ENCODE peak calls at places on chromosomes 1 and 21, in eight cellular contexts. P is AG04450, X is left lung, Y is left ventricle myocardium inferior, Q is ovary, I is lower lobe of right lung, K is neural progenitor cell, J is heart left ventricle. W is an unnamed sample. For H3K9me3, the result is how much of the 10 kb centered on the place peaks cover.

GRCh38 chr1:109529895-109530456 is 9.7 kb upstream of the GPR61 start:
- DNase-seq in P (no peak), X (no peak), Y (no peak), Q (no peak), I (no peak), J (no peak), K (no peak), W (no peak)

GRCh38 chr1:6245869-6246496 is 2.0 kb downstream of the HES3 start:
- DNase-seq in Y (no peak), I (no peak), Q (peak), J (no peak), K (peak), P (no peak), X (no peak), W (peak)

GRCh38 chr1:89609781-89610456 is 23.0 kb upstream of the LRRC8C start:
- DNase-seq in Y (peak), J (peak), I (no peak), Q (no peak), K (no peak), P (no peak), X (peak), W (peak)

GRCh38 chr1:229199892-229200291 is 71.0 kb upstream of the RAB4A start:
- DNase-seq in I (peak), X (peak), J (peak), Y (no peak), Q (no peak), K (no peak), P (no peak), W (no peak)

GRCh38 chr1:73913025-73913424 is 285.0 kb downstream of the LRRIQ3 start:
- DNase-seq in Y (no peak), J (no peak), Q (no peak), P (no peak), K (no peak), X (no peak), I (no peak), W (no peak)

GRCh38 chr1:154154053-154154452 is 820 bp downstream of the NUP210L start:
- DNase-seq in Q (no peak), K (no peak), X (no peak), Y (no peak), J (no peak), I (no peak), P (no peak), W (no peak)

GRCh38 chr1:9305216-9305615 is 12.5 kb downstream of the SPSB1 start:
- DNase-seq in P (no peak), Y (no peak), X (no peak), J (no peak), I (no peak), K (no peak), Q (no peak), W (no peak)

GRCh38 chr1:33093004-33093403 is 12.1 kb downstream of the AZIN2 start:
- DNase-seq in Y (no peak), J (no peak), X (no peak), I (no peak), K (peak), P (no peak), Q (no peak), W (no peak)

GRCh38 chr1:35717911-35718476 is 690 bp downstream of the C1orf216 start:
- DNase-seq in P (no peak), X (no peak), J (peak), Y (peak), I (peak), K (peak), Q (no peak), W (no peak)

GRCh38 chr1:228050571-228051181 is 31.8 kb upstream of the ARF1 start:
- DNase-seq in P (no peak), K (no peak), J (no peak), I (no peak), Y (no peak), Q (no peak), X (peak), W (no peak)

GRCh38 chr21:14383596-14384210 is 757 bp upstream of the HSPA13 start:
- DNase-seq in K (no peak), I (no peak), P (no peak), X (no peak), Y (no peak), Q (no peak), J (no peak), W (no peak)

GRCh38 chr1:99537886-99538617 is 107.9 kb upstream of the PALMD start:
- DNase-seq in J (no peak), P (no peak), Q (no peak), X (no peak), K (no peak), Y (no peak), I (no peak), W (no peak)

GRCh38 chr1:66402194-66402593 is 131.8 kb upstream of the SGIP1 start:
- DNase-seq in P (no peak), X (no peak), Y (peak), J (peak), K (no peak), I (peak), Q (peak), W (no peak)

GRCh38 chr1:33032126-33032869 is 4.4 kb downstream of the AK2 start:
- DNase-seq in Q (no peak), J (no peak), I (no peak), K (no peak), X (no peak), Y (no peak), P (no peak), W (no peak)

GRCh38 chr1:187045371-187045770 is 216.6 kb downstream of the PLA2G4A start:
- DNase-seq in K (peak), Q (no peak), Y (no peak), J (no peak), I (no peak), X (no peak), P (no peak), W (no peak)

GRCh38 chr1:232146514-232146913 is 483.4 kb downstream of the SIPA1L2 start:
- DNase-seq in J (no peak), X (no peak), K (no peak), I (no peak), Q (no peak), P (no peak), Y (no peak), W (no peak)
- H3K9me3 ChIP-seq in J (under half), X (under half), K (under half), I (under half), Q (under half), P (under half), Y (under half), W (under half)

GRCh38 chr1:152408664-152409063 is 5.4 kb downstream of the CRNN start:
- DNase-seq in Y (no peak), I (no peak), P (no peak), J (no peak), K (no peak), X (no peak), Q (no peak), W (no peak)
- H3K9me3 ChIP-seq in Y (under half), I (under half), P (under half), J (under half), K (under half), X (under half), Q (under half), W (under half)

GRCh38 chr1:2962061-2962460 is 59.2 kb upstream of the ACTRT2 start:
- DNase-seq in Y (no peak), X (peak), Q (no peak), J (no peak), P (no peak), K (no peak), I (no peak), W (no peak)
- H3K9me3 ChIP-seq in Y (under half), X (under half), Q (under half), J (under half), P (half or more), K (under half), I (under half), W (under half)

DNA sequence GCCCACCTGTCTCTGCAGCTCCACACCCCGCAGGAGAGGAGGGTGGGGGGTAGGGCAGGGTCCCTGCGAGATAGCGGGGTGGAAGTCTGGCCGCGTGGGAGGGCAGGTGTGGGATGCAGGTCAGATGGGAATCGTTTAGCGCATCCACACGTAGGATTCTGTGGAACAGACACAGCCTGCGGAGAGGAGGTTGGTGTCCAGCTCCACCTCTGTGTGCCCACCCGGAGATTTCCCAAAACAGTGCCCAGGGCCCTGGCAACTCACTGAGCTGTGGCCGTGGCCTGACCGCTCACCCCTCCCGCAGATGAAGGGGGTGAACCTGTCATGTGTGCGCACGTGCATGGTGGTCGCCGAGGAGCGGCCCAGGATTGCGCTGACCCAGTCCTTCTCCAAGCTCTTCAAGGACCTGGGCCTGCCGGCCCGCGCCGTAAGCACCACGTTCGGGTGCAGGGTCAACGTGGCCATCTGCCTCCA is 46.9 kb downstream of the S100B start:
- DNase-seq in J (no peak), X (no peak), P (no peak), Q (no peak), K (no peak), I (no peak), Y (no peak), W (no peak)
- H3K9me3 ChIP-seq in J (under half), X (under half), P (under half), Q (under half), K (under half), I (under half), Y (under half), W (under half)

W was measured in T-helper 17 cell.